ENCODE peak calls at places on chromosomes 1 and 21, in seven cellular contexts. N is left ventricle myocardium inferior, M is WERI-Rb-1, A is GM23248, R is A673, C is heart right ventricle, S is GM23338. T is an unnamed sample. For H3K36me3, the result is how much of the 10 kb centered on the place peaks cover.

GRCh38 chr21:42417533-42417932 is 13.8 kb downstream of the UBASH3A start:
- DNase-seq in R (no peak), A (no peak), M (no peak), S (no peak), C (no peak), N (no peak), T (peak)

GRCh38 chr1:98351506-98352038 is 309.9 kb upstream of the SNX7 start:
- DNase-seq in S (no peak), N (no peak), R (peak), M (no peak), C (no peak), A (no peak), T (no peak)

GRCh38 chr1:157457279-157457678 is 95.0 kb downstream of the FCRL5 start:
- DNase-seq in A (no peak), S (no peak), C (no peak), R (no peak), N (no peak), M (no peak), T (no peak)

GRCh38 chr1:30148676-30149075 is 574.7 kb downstream of the MATN1 start:
- DNase-seq in A (no peak), M (no peak), R (no peak), N (no peak), C (no peak), S (no peak), T (no peak)

GRCh38 chr21:32030146-32030652 is 157.4 kb downstream of the HUNK start:
- DNase-seq in S (no peak), A (no peak), C (no peak), N (no peak), M (no peak), R (no peak), T (no peak)

GRCh38 chr1:16215882-16216753 is 3.7 kb upstream of the ARHGEF19 start:
- DNase-seq in M (peak), R (peak), N (peak), A (peak), C (peak), S (peak), T (peak)

GRCh38 chr1:155005076-155005971 is 2.7 kb downstream of the ZBTB7B start:
- DNase-seq in N (peak), C (peak), R (no peak), S (no peak), A (peak), M (no peak), T (no peak)

GRCh38 chr1:182649041-182649440 is 35.3 kb downstream of the RGS8 start:
- DNase-seq in M (no peak), R (no peak), C (no peak), N (no peak), A (no peak), S (no peak), T (no peak)

GRCh38 chr1:181391297-181391905 is 91.9 kb upstream of the CACNA1E start:
- DNase-seq in R (peak), C (no peak), A (no peak), N (no peak), S (peak), M (no peak), T (no peak)

GRCh38 chr1:209685835-209686234 is 10.6 kb downstream of the G0S2 start:
- DNase-seq in R (no peak), A (no peak), S (peak), N (no peak), M (no peak), C (no peak), T (no peak)

GRCh38 chr21:33682992-33683627 is 40.8 kb downstream of the ITSN1 start:
- DNase-seq in A (peak), S (no peak), M (no peak), C (no peak), R (peak), N (no peak), T (no peak)

GRCh38 chr1:214439352-214440119 is 111.9 kb downstream of the PTPN14 start:
- DNase-seq in C (no peak), M (peak), R (peak), S (peak), A (no peak), N (no peak), T (no peak)

GRCh38 chr1:7552402-7552801 is 218.7 kb upstream of the VAMP3 start:
- DNase-seq in C (no peak), M (no peak), N (no peak), R (no peak), S (no peak), A (no peak), T (no peak)

GRCh38 chr1:226820935-226821718 is 49.3 kb upstream of the PSEN2 start:
- DNase-seq in S (no peak), R (no peak), C (peak), N (peak), A (peak), M (no peak), T (no peak)

GRCh38 chr1:5456090-5456789 is 536.0 kb downstream of the NPHP4 start:
- DNase-seq in N (no peak), M (peak), A (no peak), S (no peak), C (no peak), R (no peak), T (no peak)

GRCh38 chr1:2415801-2416208 is 3.4 kb upstream of the PEX10 start:
- DNase-seq in A (no peak), M (no peak), C (peak), R (no peak), S (no peak), N (no peak), T (no peak)

GRCh38 chr1:15233689-15234088 is 13.3 kb upstream of the FHAD1 start:
- DNase-seq in C (no peak), M (no peak), S (no peak), N (no peak), A (no peak), R (no peak), T (no peak)

GRCh38 chr1:23699280-23700179 is 7.9 kb downstream of the RPL11 start:
- DNase-seq in S (no peak), C (no peak), N (no peak), A (peak), M (no peak), R (no peak), T (no peak)

GRCh38 chr1:184563308-184563707 is 176.5 kb downstream of the C1orf21 start:
- DNase-seq in R (peak), S (no peak), N (no peak), M (no peak), A (peak), C (no peak), T (no peak)

GRCh38 chr1:6757719-6758435 is 27.4 kb upstream of the CAMTA1 start:
- DNase-seq in S (peak), A (peak), N (no peak), R (no peak), M (no peak), C (no peak), T (no peak)

GRCh38 chr1:17488977-17489739 is 49.7 kb upstream of the RCC2 start:
- DNase-seq in M (no peak), R (no peak), C (no peak), A (no peak), N (no peak), S (no peak), T (no peak)

GRCh38 chr1:231241751-231242150 is 739 bp downstream of the GNPAT start:
- DNase-seq in N (no peak), A (peak), C (no peak), R (peak), S (peak), M (no peak), T (no peak)

GRCh38 chr1:70819785-70820184 is 227.8 kb downstream of the PTGER3 start:
- DNase-seq in A (peak), S (no peak), N (no peak), R (peak), C (no peak), M (no peak), T (no peak)
- H3K27ac ChIP-seq in A (no peak), S (no peak), N (peak), R (no peak), C (no peak), M (no peak), T (no peak)

DNA sequence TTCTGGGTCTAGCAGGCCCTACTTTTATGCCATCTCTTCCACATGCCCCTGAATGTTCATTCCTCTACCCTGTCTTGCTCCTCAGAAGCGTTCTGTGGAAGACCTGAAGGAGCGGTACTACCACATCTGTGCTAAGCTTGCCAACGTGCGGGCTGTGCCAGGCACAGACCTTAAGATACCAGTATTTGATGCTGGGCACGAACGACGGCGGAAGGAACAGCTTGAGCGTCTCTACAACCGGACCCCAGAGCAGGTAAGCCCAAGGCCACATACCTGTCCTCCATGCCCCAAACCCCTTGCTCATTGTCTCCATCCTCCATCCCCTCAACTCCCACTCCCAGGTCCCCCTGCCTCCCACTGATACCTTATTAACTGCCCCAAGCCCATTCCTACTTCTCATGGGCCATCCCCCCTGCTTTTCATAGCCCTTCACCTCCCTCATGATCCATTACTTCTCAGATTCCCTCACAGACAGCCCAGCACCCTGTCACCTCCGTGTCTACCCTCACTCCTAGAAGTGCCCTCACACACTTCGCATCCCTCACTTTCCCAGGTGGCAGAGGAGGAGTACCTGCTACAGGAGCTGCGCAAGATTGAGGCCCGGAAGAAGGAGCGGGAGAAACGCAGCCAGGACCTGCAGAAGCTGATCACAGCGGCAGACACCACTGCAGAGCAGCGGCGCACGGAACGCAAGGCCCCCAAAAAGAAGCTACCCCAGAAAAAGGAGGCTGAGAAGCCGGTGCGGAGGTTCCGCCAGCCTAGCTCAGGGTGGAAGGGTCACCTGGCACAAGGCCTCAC is 5.4 kb downstream of the DMAP1 start:
- DNase-seq in N (no peak), C (no peak), S (no peak), M (no peak), R (no peak), A (no peak), T (no peak)
- H3K36me3 ChIP-seq in N (half or more), C (under half), S (under half), M (half or more), R (half or more), A (under half), T (under half)

GRCh38 chr1:91744973-91745648 is 140.8 kb downstream of the TGFBR3 start:
- DNase-seq in C (peak), R (no peak), N (peak), M (no peak), S (no peak), A (no peak), T (no peak)

GRCh38 chr1:91741906-91742305 is 144.0 kb downstream of the TGFBR3 start:
- DNase-seq in M (no peak), R (no peak), N (no peak), C (no peak), A (no peak), S (no peak), T (no peak)

GRCh38 chr1:91737650-91738049 is 148.3 kb downstream of the TGFBR3 start:
- DNase-seq in S (no peak), R (no peak), M (no peak), A (no peak), N (no peak), C (no peak), T (no peak)

GRCh38 chr1:91742848-91743292 is 143.1 kb downstream of the TGFBR3 start:
- DNase-seq in S (no peak), A (peak), C (no peak), M (no peak), N (peak), R (no peak), T (no peak)

GRCh38 chr1:91741301-91741700 is 144.7 kb downstream of the TGFBR3 start:
- DNase-seq in S (no peak), R (no peak), A (peak), C (no peak), M (no peak), N (no peak), T (no peak)
- H3K27ac ChIP-seq in S (no peak), R (no peak), A (no peak), C (no peak), M (no peak), N (peak), T (no peak)

GRCh38 chr1:40709100-40709801 is 17.7 kb downstream of the NFYC start:
- DNase-seq in N (peak), R (peak), A (peak), M (no peak), S (peak), C (peak), T (peak)
- H3K36me3 ChIP-seq in N (under half), R (under half), A (under half), M (under half), S (under half), C (under half), T (under half)

GRCh38 chr1:153697873-153698647 is 19.6 kb downstream of the NPR1 start:
- DNase-seq in C (peak), A (peak), M (no peak), R (no peak), S (peak), N (peak), T (no peak)

GRCh38 chr1:153697191-153697872 is 18.8 kb downstream of the NPR1 start:
- DNase-seq in M (no peak), S (peak), A (peak), N (peak), C (peak), R (no peak), T (no peak)

GRCh38 chr1:153699116-153699515 is 20.6 kb downstream of the NPR1 start:
- DNase-seq in A (peak), N (no peak), R (no peak), M (no peak), C (no peak), S (no peak), T (no peak)

GRCh38 chr1:153699768-153700167 is 21.3 kb downstream of the NPR1 start:
- DNase-seq in R (no peak), S (no peak), N (no peak), A (no peak), M (no peak), C (no peak), T (no peak)

GRCh38 chr1:153698648-153699004 is 20.1 kb downstream of the NPR1 start:
- DNase-seq in N (no peak), M (no peak), R (no peak), C (no peak), S (no peak), A (no peak), T (no peak)
- H3K27ac ChIP-seq in N (peak), M (no peak), R (no peak), C (peak), S (peak), A (peak), T (no peak)

GRCh38 chr1:11817192-11817591 is 11.2 kb downstream of the CLCN6 start:
- DNase-seq in M (no peak), N (no peak), R (no peak), A (no peak), C (no peak), S (no peak), T (no peak)
- H3K36me3 ChIP-seq in M (under half), N (half or more), R (half or more), A (under half), C (under half), S (under half), T (under half)

GRCh38 chr1:11570821-11571220 is 83.4 kb downstream of the FBXO2 start:
- DNase-seq in C (no peak), M (no peak), S (no peak), N (no peak), A (no peak), R (no peak), T (no peak)

GRCh38 chr1:11569551-11569950 is 84.7 kb downstream of the FBXO2 start:
- DNase-seq in N (no peak), C (no peak), S (no peak), M (no peak), R (no peak), A (no peak), T (no peak)

GRCh38 chr1:11571906-11572616 is 82.2 kb downstream of the FBXO2 start:
- DNase-seq in N (no peak), C (no peak), A (no peak), M (peak), S (peak), R (peak), T (no peak)

GRCh38 chr1:11568687-11569086 is 85.5 kb downstream of the FBXO2 start:
- DNase-seq in A (no peak), M (no peak), R (no peak), N (no peak), C (no peak), S (no peak), T (no peak)

DNA sequence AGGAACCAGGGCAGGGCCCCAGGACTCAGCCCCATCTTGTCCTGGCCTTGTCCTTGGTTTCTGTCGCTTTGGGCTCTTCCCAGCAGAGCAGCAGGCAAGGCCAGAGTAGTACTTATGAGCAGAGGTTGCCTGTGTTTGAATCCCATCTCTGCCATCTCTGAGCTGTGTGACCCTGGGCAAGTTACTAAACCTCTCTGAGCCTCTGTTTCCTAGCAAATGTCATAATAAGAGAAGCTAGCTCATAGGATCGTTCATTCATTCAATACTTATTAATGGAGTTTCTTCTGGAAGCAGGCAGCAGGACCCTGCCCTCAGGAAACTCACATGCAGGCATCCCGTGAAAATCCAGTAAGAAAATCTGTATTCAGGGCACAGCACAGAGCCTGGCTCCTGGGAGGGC is 84.3 kb downstream of the FBXO2 start:
- DNase-seq in R (no peak), M (no peak), S (no peak), C (no peak), A (no peak), N (no peak), T (no peak)
- H3K27ac ChIP-seq in R (no peak), M (no peak), S (no peak), C (no peak), A (no peak), N (no peak), T (no peak)

DNA sequence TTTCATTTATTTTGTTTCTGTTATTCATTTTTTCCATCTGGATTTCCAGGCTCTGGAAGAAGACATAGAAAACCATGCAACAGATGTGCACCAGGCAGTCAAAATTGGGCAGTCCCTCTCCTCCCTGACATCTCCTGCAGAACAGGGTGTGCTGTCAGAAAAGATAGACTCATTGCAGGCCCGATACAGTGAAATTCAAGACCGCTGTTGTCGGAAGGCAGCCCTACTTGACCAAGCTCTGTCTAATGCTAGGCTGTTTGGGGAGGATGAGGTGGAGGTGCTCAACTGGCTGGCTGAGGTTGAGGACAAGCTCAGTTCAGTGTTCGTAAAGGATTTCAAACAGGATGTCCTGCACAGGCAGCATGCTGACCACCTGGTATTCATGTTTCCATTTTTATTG is 63.5 kb upstream of the BMP8A start:
- DNase-seq in M (no peak), S (no peak), C (no peak), N (no peak), A (no peak), R (no peak), T (no peak)
- H3K36me3 ChIP-seq in M (half or more), S (half or more), C (under half), N (half or more), A (half or more), R (half or more), T (half or more)

GRCh38 chr1:53396563-53397268 is 62.5 kb upstream of the DMRTB1 start:
- DNase-seq in M (no peak), S (no peak), R (no peak), C (no peak), N (no peak), A (no peak), T (no peak)
- H3K27ac ChIP-seq in M (no peak), S (no peak), R (no peak), C (no peak), N (no peak), A (no peak), T (no peak)

GRCh38 chr1:153365696-153366095 is 8.0 kb downstream of the S100A9 start:
- DNase-seq in C (no peak), N (no peak), R (no peak), A (no peak), S (no peak), M (no peak), T (no peak)

GRCh38 chr1:153363641-153364040 is 6.0 kb downstream of the S100A9 start:
- DNase-seq in R (no peak), A (no peak), M (peak), N (no peak), S (no peak), C (no peak), T (no peak)

GRCh38 chr1:153364766-153365678 is 7.4 kb downstream of the S100A9 start:
- DNase-seq in S (no peak), R (no peak), N (no peak), C (no peak), A (no peak), M (no peak), T (no peak)

GRCh38 chr1:153362187-153362586 is 4.5 kb downstream of the S100A9 start:
- DNase-seq in S (no peak), R (no peak), N (no peak), A (no peak), C (no peak), M (peak), T (no peak)

GRCh38 chr1:153364181-153364580 is 6.5 kb downstream of the S100A9 start:
- DNase-seq in S (no peak), N (no peak), C (no peak), R (no peak), A (no peak), M (peak), T (no peak)
- H3K36me3 ChIP-seq in S (under half), N (under half), C (under half), R (under half), A (under half), M (under half), T (under half)

T was measured in CD8-positive, alpha-beta memory T cell.